ENCODE peak calls at places on chromosomes 12 and 14, in four cellular contexts. W is foreskin fibroblast, P is GDM1, C is DMS153. T is an unnamed sample.

GRCh38 chr14:75339059-75339458 is 60.4 kb downstream of the FOS start:
- DNase-seq in W (peak; percentile 71), P (no peak), C (no peak), T (no peak)

GRCh38 chr14:104387000-104387384 is 192.6 kb upstream of the C14orf180 start:
- DNase-seq in P (no peak), C (no peak), W (no peak), T (no peak)

GRCh38 chr12:42762395-42762925 is 172.9 kb upstream of the PRICKLE1 start:
- DNase-seq in P (no peak), W (no peak), C (no peak), T (no peak)

GRCh38 chr14:38189930-38190726 is 17.6 kb upstream of the SSTR1 start:
- DNase-seq in C (no peak), W (no peak), P (no peak), T (no peak)

GRCh38 chr12:110661337-110661972 is 27.5 kb downstream of the HVCN1 start:
- DNase-seq in W (no peak), C (no peak), P (peak; percentile 66), T (no peak)

GRCh38 chr14:90508536-90509254 is 111.9 kb downstream of the CALM1 start:
- DNase-seq in W (no peak), P (no peak), C (peak; percentile 60), T (no peak)

GRCh38 chr14:71321556-71322315 is 414.5 kb downstream of the PCNX1 start:
- DNase-seq in C (peak; percentile 68), P (no peak), W (peak; percentile 36), T (peak; percentile 22)

GRCh38 chr14:53793790-53794560 is 162.7 kb downstream of the BMP4 start:
- DNase-seq in P (no peak), C (peak; percentile 80), W (no peak), T (no peak)

GRCh38 chr14:101202627-101203404 is 299.3 kb upstream of the RTL1 start:
- DNase-seq in W (no peak), P (no peak), C (no peak), T (no peak)

GRCh38 chr14:74619672-74620131 is 7.7 kb upstream of the LTBP2 start:
- DNase-seq in C (no peak), P (no peak), W (peak; percentile 99), T (peak; percentile 86)

GRCh38 chr12:76878045-76878898 is 547 bp downstream of the CSRP2 start:
- DNase-seq in P (no peak), W (no peak), C (no peak), T (peak; percentile 49)

GRCh38 chr12:44589697-44590096 is 286.4 kb downstream of the NELL2 start:
- DNase-seq in C (no peak), W (no peak), P (no peak), T (no peak)

T was measured in hepatic stellate cell.